ENCODE peak calls at places on chromosomes 3 and 15, in five cellular contexts. U is type B pancreatic cell; T is GM23248; P is fibroblast of lung; A is stimulated activated CD8-positive, alpha-beta memory T cell treated with anti-CD3 and anti-CD28 coated beads, Interleukin-4, amount 100 ng/mL, for 24 hours. R is an unnamed sample.

GRCh38 chr3:188631291-188632010 is 477.5 kb downstream of the LPP start:
- DNase-seq in A (no peak), U (no peak), T (peak), P (peak), R (no peak)

GRCh38 chr15:48671381-48672022 is 26.0 kb upstream of the FBN1 start:
- DNase-seq in P (peak), T (peak), A (no peak), U (no peak), R (no peak)

GRCh38 chr15:41507820-41508290 is 5.8 kb downstream of the LTK start:
- DNase-seq in P (no peak), A (no peak), T (no peak), U (no peak), R (no peak)

GRCh38 chr3:187943677-187944390 is 198.6 kb upstream of the BCL6 start:
- DNase-seq in T (peak), U (no peak), A (no peak), P (peak), R (no peak)

GRCh38 chr3:139505829-139506386 is 29.6 kb upstream of the RBP2 start:
- DNase-seq in A (no peak), P (no peak), U (no peak), T (no peak), R (no peak)

GRCh38 chr3:63067999-63068645 is 192.9 kb upstream of the CADPS start:
- DNase-seq in T (peak), P (peak), U (no peak), A (no peak), R (no peak)

GRCh38 chr15:96324192-96324895 is 6.2 kb upstream of the NR2F2 start:
- DNase-seq in P (peak), A (no peak), U (no peak), T (no peak), R (no peak)

GRCh38 chr3:61530355-61530754 is 31.0 kb upstream of the PTPRG start:
- DNase-seq in U (no peak), T (peak), A (no peak), P (peak), R (no peak)

GRCh38 chr15:74421302-74422245 is 12.2 kb downstream of the SEMA7A start:
- DNase-seq in U (no peak), A (no peak), P (no peak), T (no peak), R (no peak)

GRCh38 chr15:47961401-47962090 is 159.2 kb upstream of the SLC24A5 start:
- DNase-seq in U (no peak), P (no peak), T (no peak), A (no peak), R (peak)

GRCh38 chr15:99635794-99636193 is 70.0 kb downstream of the MEF2A start:
- DNase-seq in T (no peak), P (no peak), A (no peak), U (no peak), R (no peak)

GRCh38 chr3:40120816-40121215 is 188.7 kb upstream of the EIF1B start:
- DNase-seq in P (peak), T (peak), U (no peak), A (no peak), R (no peak)

GRCh38 chr3:15069441-15069840 is 4.3 kb upstream of the MRPS25 start:
- DNase-seq in T (no peak), A (no peak), P (no peak), U (no peak), R (no peak)

GRCh38 chr3:176633511-176633910 is 563.8 kb downstream of the TBL1XR1 start:
- DNase-seq in U (no peak), A (no peak), T (no peak), P (no peak), R (no peak)

GRCh38 chr3:89434621-89435380 is 327.4 kb downstream of the EPHA3 start:
- DNase-seq in A (no peak), P (no peak), T (no peak), U (no peak), R (no peak)

GRCh38 chr15:60424006-60424405 is 26.2 kb upstream of the ANXA2 start:
- DNase-seq in U (no peak), A (no peak), T (no peak), P (no peak), R (no peak)

GRCh38 chr3:171871392-171872274 is 28.5 kb downstream of the TMEM212 start:
- DNase-seq in U (no peak), P (peak), T (peak), A (no peak), R (no peak)

GRCh38 chr3:49673715-49674490 is at the start of gene APEH:
- DNase-seq in P (peak), A (peak), T (peak), U (peak), R (peak)

GRCh38 chr15:39936187-39936586 is 2.3 kb downstream of the EIF2AK4 start:
- DNase-seq in U (no peak), A (no peak), P (peak), T (peak), R (no peak)

GRCh38 chr15:61051570-61052031 is 177.5 kb downstream of the RORA start:
- DNase-seq in U (no peak), T (peak), A (no peak), P (peak), R (no peak)

GRCh38 chr15:40239671-40240618 is 1.1 kb downstream of the PAK6 start:
- DNase-seq in A (no peak), T (no peak), U (no peak), P (no peak), R (no peak)

GRCh38 chr15:70160803-70161565 is 63.3 kb upstream of the TLE3 start:
- DNase-seq in P (no peak), U (no peak), A (no peak), T (no peak), R (no peak)

GRCh38 chr3:48957006-48957705 is 32.9 kb upstream of the P4HTM start:
- DNase-seq in P (no peak), A (no peak), T (no peak), U (no peak), R (no peak)

GRCh38 chr3:45309876-45310275 is 78.5 kb upstream of the LARS2 start:
- DNase-seq in A (no peak), T (no peak), P (no peak), U (no peak), R (no peak)

GRCh38 chr15:94844533-94845390 is 613.4 kb downstream of the MCTP2 start:
- DNase-seq in P (peak), U (peak), A (no peak), T (peak), R (no peak)

GRCh38 chr3:39960515-39961403 is 151.3 kb downstream of the MYRIP start:
- DNase-seq in A (no peak), P (no peak), U (no peak), T (peak), R (no peak)

GRCh38 chr3:156751461-156752025 is 74.6 kb upstream of the LEKR1 start:
- DNase-seq in A (no peak), P (peak), U (no peak), T (peak), R (no peak)

GRCh38 chr3:136250862-136251460 is 821 bp downstream of the PCCB start:
- DNase-seq in A (no peak), U (no peak), P (peak), T (peak), R (no peak)

GRCh38 chr3:126127452-126127851 is 43.5 kb upstream of the SLC41A3 start:
- DNase-seq in P (no peak), T (no peak), U (peak), A (no peak), R (no peak)

GRCh38 chr3:180478695-180479094 is 123.3 kb upstream of the TTC14 start:
- DNase-seq in T (no peak), U (no peak), P (no peak), A (no peak), R (no peak)

GRCh38 chr15:31776039-31776438 is 254.3 kb upstream of the CHRNA7 start:
- DNase-seq in P (no peak), A (no peak), U (no peak), T (no peak), R (no peak)

GRCh38 chr15:78007965-78008886 is 69.3 kb downstream of the TBC1D2B start:
- DNase-seq in P (peak), T (peak), A (no peak), U (no peak), R (no peak)

GRCh38 chr3:138389144-138389601 is 40.8 kb downstream of the MRAS start:
- DNase-seq in P (peak), A (no peak), T (peak), U (no peak), R (no peak)

R was measured in GM12892.